ENCODE peak calls at places on chromosomes 11 and 22, in five cellular contexts. S is left lung, X is endothelial cell of umbilical vein, P is fibroblast of pulmonary artery, R is lower leg skin. C is an unnamed sample.
A peak's percentile ranks its signal among the peaks of the same experiment; 100 is the strongest.

GRCh38 chr11:121082670-121083069 is 18.4 kb upstream of the TECTA start:
- DNase-seq in S (no peak), X (peak; percentile 17), P (peak; percentile 24), R (no peak), C (peak; percentile 23)

GRCh38 chr11:12129227-12129626 is 18.8 kb downstream of the MICAL2 start:
- DNase-seq in S (no peak), X (no peak), P (no peak), R (no peak), C (no peak)

GRCh38 chr11:60985991-60986915 is 14.8 kb downstream of the CD6 start:
- DNase-seq in S (peak; percentile 60), X (no peak), P (peak; percentile 33), R (no peak), C (no peak)

GRCh38 chr11:77080643-77081210 is 14.0 kb downstream of the CAPN5 start:
- DNase-seq in S (peak; percentile 21), X (no peak), P (peak; percentile 28), R (no peak), C (no peak)

GRCh38 chr11:40203606-40204005 is 1255.8 kb downstream of the LRRC4C start:
- DNase-seq in S (no peak), X (no peak), P (no peak), R (no peak), C (peak; percentile 78)

GRCh38 chr22:37051629-37052385 is at the start of gene KCTD17:
- DNase-seq in S (peak; percentile 79), X (peak; percentile 64), P (peak; percentile 69), R (peak; percentile 41), C (peak; percentile 84)

GRCh38 chr11:86931965-86932332 is 23.2 kb downstream of the FZD4 start:
- DNase-seq in S (no peak), X (peak; percentile 66), P (peak; percentile 57), R (no peak), C (peak; percentile 57)

GRCh38 chr22:17072877-17073276 is 11.9 kb upstream of the IL17RA start:
- DNase-seq in S (no peak), X (no peak), P (no peak), R (no peak), C (no peak)

GRCh38 chr11:122155765-122156527 is 39.9 kb upstream of the BLID start:
- DNase-seq in S (no peak), X (no peak), P (no peak), R (no peak), C (peak; percentile 52)

GRCh38 chr22:50205781-50206569 is 5.2 kb downstream of the SELENOO start:
- DNase-seq in S (no peak), X (no peak), P (no peak), R (no peak), C (no peak)

GRCh38 chr11:60040109-60040508 is at the start of gene OOSP2:
- DNase-seq in S (no peak), X (no peak), P (no peak), R (no peak), C (no peak)

GRCh38 chr11:120043323-120043945 is 94.5 kb downstream of the TRIM29 start:
- DNase-seq in S (no peak), X (no peak), P (no peak), R (no peak), C (no peak)

GRCh38 chr11:119644502-119644901 is 84.5 kb downstream of the NECTIN1 start:
- DNase-seq in S (no peak), X (no peak), P (no peak), R (no peak), C (no peak)

GRCh38 chr11:47786373-47786772 is 19.2 kb upstream of the FNBP4 start:
- DNase-seq in S (no peak), X (no peak), P (peak; percentile 62), R (no peak), C (peak; percentile 45)

GRCh38 chr11:95140397-95141030 is 50.9 kb downstream of the ENDOD1 start:
- DNase-seq in S (no peak), X (no peak), P (peak; percentile 72), R (no peak), C (no peak)

GRCh38 chr11:67629386-67630229 is at the start of gene NUDT8:
- DNase-seq in S (peak; percentile 87), X (peak; percentile 73), P (peak; percentile 78), R (peak; percentile 75), C (peak; percentile 93)

GRCh38 chr11:82229346-82229745 is 504.3 kb downstream of the FAM181B start:
- DNase-seq in S (no peak), X (no peak), P (peak; percentile 22), R (no peak), C (peak; percentile 58)

GRCh38 chr22:50315289-50316113 is 8.1 kb upstream of the PLXNB2 start:
- DNase-seq in S (peak; percentile 30), X (no peak), P (no peak), R (no peak), C (no peak)

GRCh38 chr22:39738746-39739145 is 154.8 kb downstream of the ENTHD1 start:
- DNase-seq in S (no peak), X (no peak), P (peak; percentile 57), R (no peak), C (no peak)

GRCh38 chr11:90496722-90497121 is 273.9 kb upstream of the CHORDC1 start:
- DNase-seq in S (no peak), X (no peak), P (no peak), R (no peak), C (no peak)

GRCh38 chr11:99020324-99021225 is at the start of gene CNTN5:
- DNase-seq in S (no peak), X (no peak), P (peak; percentile 49), R (no peak), C (peak; percentile 62)

GRCh38 chr22:39253427-39254070 is 8.8 kb upstream of the PDGFB start:
- DNase-seq in S (peak; percentile 71), X (peak; percentile 92), P (peak; percentile 72), R (no peak), C (no peak)

GRCh38 chr22:42702675-42703074 is 18.0 kb downstream of the A4GALT start:
- DNase-seq in S (no peak), X (no peak), P (no peak), R (no peak), C (no peak)

GRCh38 chr11:121892131-121892681 is 223.8 kb downstream of the BLID start:
- DNase-seq in S (no peak), X (peak; percentile 87), P (peak; percentile 93), R (peak; percentile 24), C (peak; percentile 55)

GRCh38 chr11:128289048-128289447 is 298.3 kb downstream of the ETS1 start:
- DNase-seq in S (no peak), X (no peak), P (no peak), R (no peak), C (no peak)

GRCh38 chr11:131864205-131864604 is 493.8 kb downstream of the NTM start:
- DNase-seq in S (no peak), X (peak; percentile 36), P (no peak), R (no peak), C (peak; percentile 30)

GRCh38 chr11:16607675-16608644 is 130.5 kb upstream of the C11orf58 start:
- DNase-seq in S (peak; percentile 43), X (peak; percentile 21), P (peak; percentile 49), R (peak; percentile 51), C (peak; percentile 92)
- H3K4me3 ChIP-seq in S (peak overlapping the region; percentile 55), X (peak overlapping the region; percentile 80), P (peak overlapping the region; percentile 62), R (peak overlapping the region; percentile 33), C (peak overlapping the region; percentile 93)

DNA sequence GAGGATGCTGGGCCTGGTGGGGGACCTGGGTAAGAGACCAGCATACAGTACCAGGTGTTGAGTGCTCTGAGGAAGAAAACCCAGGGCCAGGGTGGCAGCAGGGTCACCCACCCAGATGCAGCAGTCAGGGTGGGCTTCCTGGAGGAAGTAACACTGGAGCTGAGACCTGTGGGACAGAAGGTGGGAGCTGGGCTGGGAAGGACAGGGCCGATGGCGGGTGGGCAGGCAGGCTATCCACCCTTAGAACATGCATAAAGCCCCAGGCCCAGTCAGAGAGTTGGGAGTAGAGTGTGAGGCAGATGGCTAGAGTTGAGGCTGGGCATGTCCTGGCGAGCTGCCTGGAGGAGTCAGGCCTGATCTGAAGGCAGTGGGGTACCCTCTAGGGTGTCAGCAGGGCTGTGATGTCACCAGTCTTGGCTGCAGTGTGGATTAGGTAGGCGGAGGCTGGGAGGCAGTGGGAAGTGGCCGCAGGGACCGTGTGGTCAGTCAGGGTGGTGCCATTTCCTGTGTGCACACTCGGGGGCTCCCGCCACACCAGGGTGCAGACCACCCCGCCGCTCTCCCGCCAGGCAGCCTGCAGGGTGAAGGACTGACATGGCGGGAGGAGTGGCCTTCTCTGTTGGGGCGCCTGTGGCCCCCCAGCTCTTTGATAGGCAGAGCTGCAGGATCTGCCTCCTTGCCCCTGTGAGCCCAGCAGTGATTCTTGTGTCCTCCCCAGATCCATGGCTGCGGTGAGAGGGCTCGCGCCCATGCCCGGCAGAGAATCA is 35.3 kb downstream of the IGHMBP2 start:
- DNase-seq in S (no peak), X (no peak), P (no peak), R (no peak), C (no peak)
- H3K4me3 ChIP-seq in S (no peak overlapping the region), X (no peak overlapping the region), P (no peak overlapping the region), R (no peak overlapping the region), C (no peak overlapping the region)

DNA sequence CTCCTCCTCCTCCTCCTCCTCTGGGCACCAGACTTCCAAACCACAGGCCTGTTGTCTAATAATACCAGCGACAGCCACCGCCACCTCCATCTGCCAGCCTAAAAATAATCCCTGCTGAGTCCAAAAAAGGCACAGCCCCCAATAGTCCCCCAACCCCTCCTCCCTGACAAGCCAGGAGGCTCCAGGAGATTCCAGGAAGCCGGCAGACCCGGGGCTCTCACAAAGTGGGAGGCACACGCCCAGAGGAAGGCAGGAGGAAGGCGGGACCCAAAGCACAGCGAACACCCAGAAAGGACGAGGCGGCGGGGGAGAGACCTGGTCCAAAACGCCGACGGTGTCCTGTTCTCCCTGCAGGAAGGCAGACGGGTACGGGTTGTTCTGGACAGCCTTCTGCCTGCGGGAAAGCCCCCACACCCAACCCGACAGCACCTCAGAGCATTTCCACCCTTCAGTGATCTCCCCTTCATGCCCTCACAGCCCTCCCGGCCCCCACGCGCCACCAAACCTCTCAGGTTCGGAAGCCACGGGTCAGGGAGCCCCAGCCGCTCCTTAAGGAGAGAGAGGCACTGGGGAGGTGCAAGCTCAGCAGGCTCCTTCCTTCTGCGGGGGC is 5.8 kb downstream of the IGSF9B start:
- DNase-seq in S (no peak), X (no peak), P (no peak), R (no peak), C (peak; percentile 41)
- H3K4me3 ChIP-seq in S (no peak overlapping the region), X (no peak overlapping the region), P (no peak overlapping the region), R (no peak overlapping the region), C (peak overlapping the region; percentile 26)

DNA sequence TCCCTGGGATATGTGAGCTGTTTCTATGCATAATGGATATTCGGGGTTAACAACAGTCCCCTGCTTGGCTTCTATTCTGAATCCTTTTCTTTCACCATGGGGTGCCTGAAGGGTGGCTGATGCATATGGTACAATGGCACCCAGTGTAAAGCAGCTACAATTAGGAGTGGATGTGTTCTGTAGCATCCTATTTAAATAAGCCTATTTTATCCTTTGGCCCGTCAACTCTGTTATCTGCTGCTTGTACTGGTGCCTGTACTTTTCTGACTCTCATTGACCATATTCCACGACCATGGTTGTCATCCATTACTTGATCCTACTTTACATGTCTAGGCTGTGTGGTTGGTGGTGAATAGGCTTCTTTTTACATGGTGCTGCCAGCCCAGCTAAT is 1.3 kb downstream of the TUG1 start:
- DNase-seq in S (no peak), X (no peak), P (no peak), R (no peak), C (no peak)
- H3K4me3 ChIP-seq in S (peak overlapping the region; percentile 80), X (peak overlapping the region; percentile 88), P (peak overlapping the region; percentile 85), R (peak overlapping the region; percentile 97), C (peak overlapping the region; percentile 81)

DNA sequence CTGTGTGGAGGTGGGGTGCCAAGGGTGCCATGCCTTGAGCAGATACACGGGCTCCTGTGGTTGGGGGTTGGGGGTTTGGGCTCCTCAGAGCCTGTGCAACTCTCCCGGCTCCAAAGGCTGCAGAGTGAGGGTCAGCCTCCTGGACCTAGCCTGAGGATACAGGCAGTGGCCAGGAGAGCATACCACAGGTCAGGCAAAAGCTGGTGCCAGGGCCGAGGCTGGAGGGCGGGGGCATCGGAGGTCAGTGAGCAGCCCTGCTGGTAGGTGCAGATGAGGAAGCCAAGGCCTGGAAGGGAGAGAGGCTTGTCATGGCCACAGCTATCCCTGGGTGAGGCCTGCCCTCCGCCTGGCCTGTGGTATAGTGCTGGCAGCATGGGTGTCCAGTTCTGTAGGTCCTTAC is 25.6 kb upstream of the DGCR8 start:
- DNase-seq in S (no peak), X (no peak), P (no peak), R (no peak), C (no peak)
- H3K4me3 ChIP-seq in S (no peak overlapping the region), X (no peak overlapping the region), P (no peak overlapping the region), R (no peak overlapping the region), C (no peak overlapping the region)

C was measured in A673.